ENCODE peak calls at places on chromosome 6, in five cellular contexts. One of them, this sample, is unnamed.

GRCh38 chr6:123323419-123324329 is 313.1 kb downstream of the TRDN start:
- DNase-seq in central memory CD4-positive, alpha-beta T cell: no peak
- DNase-seq in foreskin fibroblast: no peak
- DNase-seq in HT-29: no peak
- DNase-seq in cardiac fibroblast: peak
- DNase-seq in this sample: no peak

GRCh38 chr6:104095661-104096416 is 763.9 kb downstream of the HACE1 start:
- DNase-seq in central memory CD4-positive, alpha-beta T cell: no peak
- DNase-seq in cardiac fibroblast: no peak
- DNase-seq in foreskin fibroblast: no peak
- DNase-seq in HT-29: no peak
- DNase-seq in this sample: no peak

GRCh38 chr6:108689279-108690161 is 128.8 kb downstream of the FOXO3 start:
- DNase-seq in HT-29: peak
- DNase-seq in cardiac fibroblast: peak
- DNase-seq in foreskin fibroblast: peak
- DNase-seq in central memory CD4-positive, alpha-beta T cell: no peak
- DNase-seq in this sample: no peak

GRCh38 chr6:116253505-116254296 is at the start of gene TSPYL4:
- DNase-seq in central memory CD4-positive, alpha-beta T cell: peak
- DNase-seq in foreskin fibroblast: peak
- DNase-seq in HT-29: peak
- DNase-seq in cardiac fibroblast: peak
- DNase-seq in this sample: peak

GRCh38 chr6:152368761-152369624 is 268.2 kb downstream of the SYNE1 start:
- DNase-seq in cardiac fibroblast: peak
- DNase-seq in foreskin fibroblast: no peak
- DNase-seq in HT-29: no peak
- DNase-seq in central memory CD4-positive, alpha-beta T cell: no peak
- DNase-seq in this sample: no peak

GRCh38 chr6:22072939-22073338 is 223.9 kb downstream of the PRL start:
- DNase-seq in cardiac fibroblast: peak
- DNase-seq in central memory CD4-positive, alpha-beta T cell: no peak
- DNase-seq in HT-29: no peak
- DNase-seq in foreskin fibroblast: no peak
- DNase-seq in this sample: no peak

GRCh38 chr6:53240763-53241162 is 92.1 kb upstream of the GCM1 start:
- DNase-seq in foreskin fibroblast: no peak
- DNase-seq in central memory CD4-positive, alpha-beta T cell: peak
- DNase-seq in cardiac fibroblast: no peak
- DNase-seq in HT-29: no peak
- DNase-seq in this sample: no peak

GRCh38 chr6:151228788-151229400 is 10.9 kb upstream of the AKAP12 start:
- DNase-seq in foreskin fibroblast: no peak
- DNase-seq in HT-29: no peak
- DNase-seq in central memory CD4-positive, alpha-beta T cell: no peak
- DNase-seq in cardiac fibroblast: no peak
- DNase-seq in this sample: no peak

GRCh38 chr6:27503436-27504030 is 30.6 kb upstream of the ZNF184 start:
- DNase-seq in central memory CD4-positive, alpha-beta T cell: peak
- DNase-seq in foreskin fibroblast: peak
- DNase-seq in HT-29: peak
- DNase-seq in cardiac fibroblast: peak
- DNase-seq in this sample: peak

GRCh38 chr6:41497994-41498393 is 48.2 kb upstream of the FOXP4 start:
- DNase-seq in central memory CD4-positive, alpha-beta T cell: no peak
- DNase-seq in foreskin fibroblast: no peak
- DNase-seq in cardiac fibroblast: peak
- DNase-seq in HT-29: no peak
- DNase-seq in this sample: no peak

GRCh38 chr6:82178084-82178758 is 69.3 kb downstream of the IBTK start:
- DNase-seq in cardiac fibroblast: peak
- DNase-seq in foreskin fibroblast: no peak
- DNase-seq in HT-29: peak
- DNase-seq in central memory CD4-positive, alpha-beta T cell: no peak
- DNase-seq in this sample: no peak

GRCh38 chr6:70303034-70303525 is at the start of gene COL9A1:
- DNase-seq in cardiac fibroblast: no peak
- DNase-seq in HT-29: no peak
- DNase-seq in foreskin fibroblast: no peak
- DNase-seq in central memory CD4-positive, alpha-beta T cell: no peak
- DNase-seq in this sample: no peak

This sample was measured in OCI-LY7.